ENCODE peak calls at places on chromosome 10, in seven cellular contexts. D is tibial nerve, U is sigmoid colon, I is transverse colon, B is HepG2, Z is ovary, N is K562. J is an unnamed sample.

GRCh38 chr10:73480158-73480557 is 15.7 kb downstream of the PPP3CB start:
- DNase-seq in D (no peak), U (no peak), I (no peak), B (no peak), Z (no peak), N (no peak), J (no peak)

GRCh38 chr10:77463967-77464745 is 173.5 kb downstream of the KCNMA1 start:
- DNase-seq in D (no peak), U (no peak), I (no peak), B (no peak), Z (no peak), N (no peak), J (no peak)

GRCh38 chr10:97889461-97890265 is 40.0 kb downstream of the GOLGA7B start:
- DNase-seq in D (no peak), U (no peak), I (no peak), B (no peak), Z (no peak), N (peak; percentile 62), J (no peak)

GRCh38 chr10:16756561-16757221 is 60.5 kb downstream of the RSU1 start:
- DNase-seq in D (no peak), U (no peak), I (no peak), B (no peak), Z (no peak), N (no peak), J (no peak)

GRCh38 chr10:102945449-102945848 is 27.4 kb downstream of the CNNM2 start:
- DNase-seq in D (no peak), U (no peak), I (no peak), B (no peak), Z (no peak), N (no peak), J (no peak)

GRCh38 chr10:43595739-43596298 is 10.4 kb upstream of the ZNF485 start:
- DNase-seq in D (no peak), U (no peak), I (no peak), B (no peak), Z (no peak), N (no peak), J (no peak)

GRCh38 chr10:110425684-110426293 is 71.9 kb upstream of the DUSP5 start:
- DNase-seq in D (no peak), U (no peak), I (no peak), B (peak; percentile 20), Z (no peak), N (no peak), J (no peak)

GRCh38 chr10:114195079-114195478 is 15.9 kb downstream of the TDRD1 start:
- DNase-seq in D (no peak), U (no peak), I (no peak), B (no peak), Z (no peak), N (no peak), J (no peak)

GRCh38 chr10:71747039-71747807 is 26.1 kb downstream of the VSIR start:
- DNase-seq in D (no peak), U (no peak), I (no peak), B (no peak), Z (no peak), N (no peak), J (no peak)

GRCh38 chr10:108362956-108363355 is 1198.5 kb upstream of the SORCS1 start:
- DNase-seq in D (no peak), U (no peak), I (no peak), B (no peak), Z (no peak), N (no peak), J (no peak)

GRCh38 chr10:47451275-47451997 is 32.5 kb downstream of the ANXA8 start:
- DNase-seq in D (no peak), U (no peak), I (no peak), B (no peak), Z (no peak), N (no peak), J (no peak)

GRCh38 chr10:95880704-95881103 is 27.1 kb upstream of the CC2D2B start:
- DNase-seq in D (no peak), U (no peak), I (no peak), B (no peak), Z (no peak), N (no peak), J (no peak)
- TF ChIP-seq POLR2A in D (no peak), U (no peak), I (no peak), B (no peak), Z (no peak), N (no peak), J (no peak)

GRCh38 chr10:132812544-132812943 is 26.6 kb upstream of the NKX6-2 start:
- DNase-seq in D (no peak), U (peak; percentile 61), I (peak; percentile 3), B (no peak), Z (no peak), N (no peak), J (peak; percentile 14)
- H3K27me3 ChIP-seq in D (peaks cover 26% of the 10 kb centered on the region), U (no peaks in the 10 kb centered on the region), I (peaks cover 11% of the 10 kb centered on the region), B (peaks cover 6% of the 10 kb centered on the region), Z (no peaks in the 10 kb centered on the region), N (peaks cover 39% of the 10 kb centered on the region), J (peaks cover 90% of the 10 kb centered on the region)

DNA sequence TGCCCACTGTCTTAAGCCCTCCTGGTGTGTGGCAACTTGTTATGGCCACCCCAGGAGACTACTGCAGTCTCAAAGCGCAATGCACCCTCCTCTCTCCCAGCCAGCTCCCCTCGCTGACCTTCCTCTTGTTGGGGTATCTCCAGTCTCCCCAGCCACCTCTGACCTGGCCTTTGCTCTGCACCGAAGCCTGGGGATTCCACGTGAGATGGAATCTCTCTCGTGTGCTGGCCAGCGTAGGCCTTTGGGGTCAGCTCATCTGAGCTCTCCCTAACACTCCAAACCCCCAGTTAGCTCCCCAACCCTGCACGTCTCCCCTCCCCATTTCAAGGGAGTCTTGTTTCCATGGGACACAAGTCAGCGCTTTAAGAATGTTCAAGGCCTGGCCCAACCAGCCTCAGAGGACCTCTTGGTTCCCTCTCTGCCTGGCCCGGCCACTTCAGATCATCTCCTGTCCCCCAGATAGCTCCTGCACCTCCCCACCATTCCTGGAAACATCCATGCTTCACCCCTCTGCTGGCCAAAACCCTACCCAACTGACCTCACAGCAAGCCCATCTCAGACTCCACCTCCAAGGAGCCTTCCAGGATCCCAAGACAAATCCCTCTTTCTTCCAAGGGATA is 11.2 kb downstream of the ITPRIP start:
- DNase-seq in D (peak; percentile 4), U (peak; percentile 48), I (no peak), B (no peak), Z (no peak), N (no peak), J (no peak)
- TF ChIP-seq EP300 in D (no peak), U (no peak), I (no peak), B (no peak), Z (no peak), N (no peak), J (no peak)

DNA sequence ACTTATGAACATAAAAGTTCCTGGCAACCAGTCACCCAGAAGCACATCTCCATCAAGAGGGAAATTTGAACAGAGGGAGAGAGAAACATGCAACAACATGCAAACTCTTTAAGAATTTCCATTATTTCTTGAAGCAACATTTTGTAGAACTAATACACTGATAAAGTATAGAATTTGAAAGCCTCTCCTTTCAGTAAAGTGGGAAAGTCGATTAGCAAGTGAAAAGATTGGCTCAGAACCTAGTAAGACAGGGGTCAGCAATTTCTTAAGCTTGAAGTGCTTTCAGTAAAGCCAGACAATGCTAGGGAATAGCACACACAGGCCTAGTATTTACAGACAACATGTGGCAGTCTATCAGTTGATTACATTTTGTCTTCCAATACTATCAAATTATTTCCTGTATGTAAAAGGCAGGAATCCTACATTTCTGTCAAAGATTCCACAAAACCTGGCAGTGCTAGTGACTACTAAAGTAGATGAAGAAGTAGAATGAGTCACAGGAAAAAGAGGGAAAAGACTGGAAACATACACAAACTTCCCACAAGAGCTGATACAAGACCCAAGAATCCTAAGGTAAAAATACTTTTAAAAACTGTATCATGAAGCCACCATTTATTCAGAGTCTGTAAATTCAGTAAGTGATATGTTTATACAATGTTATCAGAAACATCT is 25.2 kb downstream of the DNAJC1 start:
- DNase-seq in D (no peak), U (no peak), I (no peak), B (no peak), Z (no peak), N (no peak), J (no peak)
- TF ChIP-seq POLR2A in D (no peak), U (no peak), I (no peak), B (no peak), Z (no peak), N (no peak), J (no peak)

DNA sequence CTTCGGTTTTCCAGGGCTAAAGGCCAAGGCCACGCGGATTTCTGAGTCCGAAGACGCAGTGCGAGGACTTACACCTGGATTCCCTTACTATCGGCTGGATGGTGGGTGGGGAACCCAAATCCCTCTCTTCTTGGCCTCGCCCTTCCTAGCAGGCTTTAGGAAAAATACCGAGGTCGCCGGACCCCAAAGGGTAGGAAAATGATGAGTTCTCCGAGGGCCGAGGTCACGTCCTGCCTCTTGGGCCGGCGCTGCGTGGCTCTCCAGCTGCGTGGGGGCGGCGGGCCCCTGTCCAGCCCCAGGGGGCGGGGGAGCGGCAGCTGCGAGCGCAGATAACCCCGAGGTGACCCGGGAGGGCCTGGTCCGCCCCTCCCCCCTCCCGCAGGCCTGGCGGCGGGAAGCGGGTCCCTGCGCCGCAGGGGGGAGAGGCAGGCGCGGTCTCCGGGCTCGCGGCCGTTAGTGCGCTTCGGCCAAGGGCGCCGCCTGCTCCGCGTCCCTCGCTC is 805 bp upstream of the HMX3 start:
- DNase-seq in D (no peak), U (no peak), I (no peak), B (no peak), Z (no peak), N (peak; percentile 92), J (no peak)
- H3K27me3 ChIP-seq in D (peaks cover 98% of the 10 kb centered on the region), U (peaks cover 68% of the 10 kb centered on the region), I (peaks cover 100% of the 10 kb centered on the region), B (peaks cover 15% of the 10 kb centered on the region), Z (peaks cover 16% of the 10 kb centered on the region), N (peaks cover 10% of the 10 kb centered on the region), J (peaks cover 100% of the 10 kb centered on the region)

GRCh38 chr10:5040010-5040635 is 36.5 kb upstream of the AKR1C2 start:
- DNase-seq in D (no peak), U (no peak), I (no peak), B (no peak), Z (no peak), N (no peak), J (no peak)
- TF ChIP-seq EP300 in D (no peak), U (no peak), I (no peak), B (no peak), Z (no peak), N (no peak), J (no peak)

DNA sequence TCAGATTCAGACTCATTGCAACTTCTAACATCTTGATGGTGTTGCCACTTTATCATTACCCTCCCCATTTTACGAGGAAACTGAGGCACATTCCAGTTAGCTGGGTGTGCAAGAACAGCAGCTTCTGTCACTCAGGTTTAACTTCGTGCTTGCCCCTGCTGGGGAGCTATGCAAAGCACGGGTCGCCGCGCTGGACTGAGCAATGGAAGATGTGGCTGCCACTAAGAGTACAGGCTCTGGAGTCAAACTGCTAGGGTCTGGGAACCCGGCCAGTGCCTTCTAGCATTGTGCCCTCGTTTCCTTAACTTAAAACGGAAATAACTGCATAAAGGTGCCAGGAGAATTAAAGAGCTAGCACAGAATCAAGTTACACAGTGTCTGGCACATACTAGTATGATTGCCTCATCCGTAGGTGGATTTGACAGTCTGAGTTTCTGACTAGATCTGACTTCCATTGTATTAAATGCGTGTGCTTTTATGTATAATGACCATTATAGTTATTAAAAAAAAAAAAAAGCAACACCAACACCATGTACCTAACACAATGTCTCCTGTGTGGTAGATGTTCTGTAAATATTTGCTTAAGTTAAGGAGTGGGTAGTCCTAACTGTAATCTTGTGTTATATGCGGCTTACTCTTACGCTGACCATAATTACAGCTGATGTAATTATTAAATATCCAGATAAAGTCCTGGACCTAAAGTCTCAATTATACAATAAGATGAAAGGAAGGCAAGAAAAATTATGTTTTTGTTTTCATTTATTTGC is 842 bp downstream of the ZNF22 start:
- DNase-seq in D (no peak), U (peak; percentile 83), I (peak; percentile 66), B (no peak), Z (peak; percentile 17), N (peak; percentile 50), J (peak; percentile 86)
- TF ChIP-seq POLR2A in D (no peak), U (no peak), I (peak; percentile 39), B (no peak), Z (no peak), N (peak; percentile 9), J (peak; percentile 26)